ENCODE peak calls at places on chromosome 15, in five cellular contexts. W, J, K, N and I are unnamed samples.

GRCh38 chr15:69414702-69415161 is 583 bp downstream of the KIF23 start:
- DNase-seq in W (no peak), J (peak), K (no peak), N (peak), I (peak)

GRCh38 chr15:51229907-51230328 is 108.5 kb downstream of the CYP19A1 start:
- DNase-seq in W (no peak), J (peak), K (no peak), N (peak), I (peak)

GRCh38 chr15:32651229-32651837 is 9.8 kb downstream of the SCG5 start:
- DNase-seq in W (peak), J (peak), K (no peak), N (peak), I (peak)

GRCh38 chr15:99385865-99386264 is 134.6 kb downstream of the LRRC28 start:
- DNase-seq in W (no peak), J (peak), K (no peak), N (no peak), I (peak)

GRCh38 chr15:57654136-57654845 is 52.2 kb upstream of the POLR2M start:
- DNase-seq in W (no peak), J (peak), K (no peak), N (no peak), I (peak)

GRCh38 chr15:64693134-64693533 is 82.3 kb downstream of the RBPMS2 start:
- DNase-seq in W (no peak), J (peak), K (no peak), N (no peak), I (peak)

GRCh38 chr15:74178326-74179100 is 5.0 kb downstream of the ISLR start:
- DNase-seq in W (no peak), J (no peak), K (no peak), N (no peak), I (no peak)

GRCh38 chr15:74172751-74173544 is 562 bp upstream of the ISLR start:
- DNase-seq in W (no peak), J (peak), K (peak), N (no peak), I (peak)

GRCh38 chr15:65081758-65082157 is 5.2 kb downstream of the KBTBD13 start:
- DNase-seq in W (no peak), J (no peak), K (no peak), N (no peak), I (no peak)

GRCh38 chr15:58174709-58175108 is 36.5 kb downstream of the AQP9 start:
- DNase-seq in W (no peak), J (no peak), K (no peak), N (no peak), I (no peak)

GRCh38 chr15:57138260-57138895 is 219.9 kb downstream of the TCF12 start:
- DNase-seq in W (no peak), J (peak), K (no peak), N (peak), I (peak)

GRCh38 chr15:98547741-98548166 is 100.6 kb upstream of the IGF1R start:
- DNase-seq in W (no peak), J (peak), K (no peak), N (no peak), I (peak)

GRCh38 chr15:45378149-45378912 is at the start of gene GATM:
- DNase-seq in W (peak), J (peak), K (peak), N (no peak), I (peak)

GRCh38 chr15:27042646-27043045 is 71.7 kb downstream of the GABRG3 start:
- DNase-seq in W (no peak), J (no peak), K (no peak), N (no peak), I (no peak)

GRCh38 chr15:74983725-74984231 is 11.6 kb upstream of the SCAMP5 start:
- DNase-seq in W (no peak), J (peak), K (no peak), N (no peak), I (no peak)

GRCh38 chr15:48131324-48131723 is 10.5 kb downstream of the SLC24A5 start:
- DNase-seq in W (no peak), J (no peak), K (no peak), N (no peak), I (no peak)

GRCh38 chr15:49137861-49138260 is 17.5 kb downstream of the COPS2 start:
- DNase-seq in W (no peak), J (peak), K (no peak), N (no peak), I (peak)

GRCh38 chr15:56215769-56216168 is 27.9 kb downstream of the RFX7 start:
- DNase-seq in W (no peak), J (peak), K (no peak), N (no peak), I (peak)

GRCh38 chr15:73822998-73823397 is 50.4 kb upstream of the TBC1D21 start:
- DNase-seq in W (no peak), J (peak), K (no peak), N (no peak), I (peak)

GRCh38 chr15:53869044-53869805 is 109.0 kb upstream of the UNC13C start:
- DNase-seq in W (no peak), J (no peak), K (no peak), N (no peak), I (no peak)

GRCh38 chr15:62624541-62625399 is 417.8 kb upstream of the TPM1 start:
- DNase-seq in W (peak), J (peak), K (no peak), N (no peak), I (peak)

GRCh38 chr15:79702621-79703020 is 194.2 kb downstream of the MTHFS start:
- DNase-seq in W (no peak), J (no peak), K (no peak), N (no peak), I (no peak)

GRCh38 chr15:53611145-53611920 is 148.1 kb downstream of the WDR72 start:
- DNase-seq in W (no peak), J (no peak), K (no peak), N (no peak), I (peak)

GRCh38 chr15:69224383-69224782 is 63.9 kb downstream of the GLCE start:
- DNase-seq in W (peak), J (peak), K (no peak), N (no peak), I (peak)

GRCh38 chr15:72491768-72492167 is 17.6 kb downstream of the ARIH1 start:
- DNase-seq in W (no peak), J (peak), K (no peak), N (no peak), I (peak)

GRCh38 chr15:100101389-100102089 is 240.2 kb downstream of the ADAMTS17 start:
- DNase-seq in W (no peak), J (no peak), K (peak), N (no peak), I (no peak)

GRCh38 chr15:51097553-51098330 is 3.0 kb upstream of the TNFAIP8L3 start:
- DNase-seq in W (no peak), J (peak), K (no peak), N (no peak), I (peak)

GRCh38 chr15:60478633-60479360 is at the start of gene ICE2:
- DNase-seq in W (peak), J (peak), K (peak), N (peak), I (peak)
- TF ChIP-seq CTCF in W (no peak), J (no peak), K (peak), N (no peak), I (no peak)

GRCh38 chr15:89790661-89791060 is 14.5 kb downstream of the MESP2 start:
- DNase-seq in W (no peak), J (no peak), K (no peak), N (no peak), I (no peak)

GRCh38 chr15:89790206-89790605 is 14.1 kb downstream of the MESP2 start:
- DNase-seq in W (no peak), J (no peak), K (no peak), N (no peak), I (no peak)

GRCh38 chr15:89795996-89796395 is 18.7 kb downstream of the ANPEP start:
- DNase-seq in W (no peak), J (no peak), K (no peak), N (no peak), I (no peak)

GRCh38 chr15:89794627-89795241 is 18.6 kb downstream of the MESP2 start:
- DNase-seq in W (no peak), J (peak), K (no peak), N (no peak), I (peak)

GRCh38 chr15:89792106-89792805 is 16.1 kb downstream of the MESP2 start:
- DNase-seq in W (no peak), J (no peak), K (no peak), N (no peak), I (no peak)
- TF ChIP-seq CTCF in W (no peak), J (no peak), K (no peak), N (no peak), I (no peak)

GRCh38 chr15:40441012-40441735 is 421 bp downstream of the BAHD1 start:
- DNase-seq in W (no peak), J (no peak), K (no peak), N (peak), I (no peak)

GRCh38 chr15:40439461-40440299 is 1.1 kb upstream of the BAHD1 start:
- DNase-seq in W (no peak), J (peak), K (no peak), N (peak), I (peak)

GRCh38 chr15:40441736-40442531 is 1.2 kb downstream of the BAHD1 start:
- DNase-seq in W (no peak), J (no peak), K (no peak), N (peak), I (no peak)

GRCh38 chr15:40438712-40439111 is 2.0 kb upstream of the BAHD1 start:
- DNase-seq in W (no peak), J (no peak), K (no peak), N (no peak), I (no peak)

GRCh38 chr15:40440300-40441011 is at the start of gene BAHD1:
- DNase-seq in W (peak), J (peak), K (peak), N (peak), I (peak)
- TF ChIP-seq CTCF in W (peak), J (no peak), K (peak), N (no peak), I (no peak)

DNA sequence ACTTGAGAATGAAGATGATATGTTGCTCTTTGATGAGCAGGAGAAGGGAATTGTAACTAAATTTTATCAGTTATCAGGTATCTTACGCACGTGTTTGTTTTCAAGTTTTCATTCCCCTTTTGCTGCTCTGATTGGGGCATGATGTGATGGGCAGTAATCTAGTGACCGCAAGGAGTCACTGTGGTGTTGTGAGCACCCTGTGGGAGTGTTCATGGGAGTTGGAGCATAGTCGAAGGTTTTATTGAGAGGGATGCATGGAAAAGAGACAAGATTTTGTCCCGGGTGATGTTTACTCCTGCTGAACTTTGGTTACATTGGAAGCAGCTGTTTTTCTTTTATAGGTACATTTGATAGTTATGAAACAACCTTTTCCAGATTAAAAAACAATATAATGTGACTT is 2.1 kb downstream of the FAN1 start:
- DNase-seq in W (no peak), J (no peak), K (no peak), N (no peak), I (peak)
- TF ChIP-seq CTCF in W (no peak), J (peak), K (peak), N (no peak), I (peak)

GRCh38 chr15:94610069-94610863 is 378.9 kb downstream of the MCTP2 start:
- DNase-seq in W (no peak), J (no peak), K (no peak), N (no peak), I (no peak)
- TF ChIP-seq CTCF in W (no peak), J (no peak), K (no peak), N (no peak), I (no peak)

DNA sequence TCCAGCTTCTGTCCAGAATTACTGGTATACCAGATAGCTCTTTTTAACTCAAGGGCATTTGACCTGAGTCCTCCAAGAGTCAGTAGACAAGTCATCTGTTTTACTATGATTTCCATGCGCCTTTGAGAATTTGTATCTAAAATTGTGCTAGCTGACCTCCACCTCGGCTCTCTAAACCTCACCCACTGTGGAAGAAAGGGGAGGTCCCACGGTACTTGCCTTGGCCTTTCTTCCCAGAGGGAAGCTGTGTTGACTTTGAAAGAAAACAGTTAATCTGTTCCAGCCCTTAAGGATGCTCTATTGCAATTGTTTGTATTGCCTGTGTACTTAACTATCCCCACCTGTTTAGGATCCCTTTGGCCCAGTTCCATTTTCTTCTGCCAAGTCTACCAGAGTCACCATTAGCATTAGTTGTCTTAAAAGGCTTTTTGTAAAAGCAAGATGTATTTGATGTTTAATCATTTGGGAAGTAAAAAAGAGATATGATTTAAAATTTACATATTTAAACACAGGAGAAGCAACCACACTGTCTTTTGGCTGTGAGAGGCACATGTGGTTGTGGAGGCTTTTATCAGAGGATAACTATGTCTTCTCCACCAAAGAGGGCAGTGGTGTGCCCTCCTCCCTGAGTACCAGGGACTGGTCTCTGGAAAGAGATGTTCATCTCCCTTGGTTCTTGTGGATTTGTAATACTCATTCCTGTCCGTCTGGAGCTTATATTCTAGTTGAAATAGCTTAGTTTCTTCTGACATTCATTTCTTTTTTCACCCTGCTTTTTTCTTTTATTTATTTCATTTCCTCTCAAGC is 88.8 kb downstream of the CRTC3 start:
- DNase-seq in W (no peak), J (peak), K (no peak), N (no peak), I (peak)
- TF ChIP-seq CTCF in W (no peak), J (no peak), K (no peak), N (peak), I (peak)

DNA sequence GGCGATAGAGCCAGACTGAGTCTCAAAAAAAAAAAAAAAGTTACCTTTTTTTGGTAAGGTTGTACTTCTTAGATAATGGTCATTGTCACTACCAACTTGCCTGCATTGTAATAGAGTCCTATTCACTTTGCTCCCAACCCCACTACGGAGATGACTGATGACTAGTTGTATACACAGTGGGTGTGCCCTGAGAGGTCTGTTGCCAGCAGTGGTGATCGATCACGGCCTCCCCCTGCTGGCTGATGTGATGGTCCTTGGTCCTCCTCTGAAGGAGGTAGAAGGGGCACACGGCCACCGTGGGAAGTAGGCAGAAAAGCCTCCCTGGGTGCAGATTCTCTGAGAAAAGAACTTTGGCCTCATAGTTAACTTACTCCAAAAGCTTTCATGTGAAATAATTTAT is 10.7 kb downstream of the GCNT3 start:
- DNase-seq in W (no peak), J (peak), K (no peak), N (peak), I (peak)
- TF ChIP-seq CTCF in W (no peak), J (peak), K (peak), N (peak), I (peak)

GRCh38 chr15:91422704-91423254 is 322.7 kb downstream of the SV2B start:
- DNase-seq in W (no peak), J (no peak), K (no peak), N (no peak), I (no peak)

GRCh38 chr15:91420689-91421088 is 320.6 kb downstream of the SV2B start:
- DNase-seq in W (no peak), J (no peak), K (no peak), N (no peak), I (no peak)

GRCh38 chr15:91426412-91426811 is 326.4 kb downstream of the SV2B start:
- DNase-seq in W (no peak), J (no peak), K (no peak), N (no peak), I (no peak)

GRCh38 chr15:91429973-91430372 is 329.9 kb downstream of the SV2B start:
- DNase-seq in W (no peak), J (no peak), K (no peak), N (no peak), I (no peak)

DNA sequence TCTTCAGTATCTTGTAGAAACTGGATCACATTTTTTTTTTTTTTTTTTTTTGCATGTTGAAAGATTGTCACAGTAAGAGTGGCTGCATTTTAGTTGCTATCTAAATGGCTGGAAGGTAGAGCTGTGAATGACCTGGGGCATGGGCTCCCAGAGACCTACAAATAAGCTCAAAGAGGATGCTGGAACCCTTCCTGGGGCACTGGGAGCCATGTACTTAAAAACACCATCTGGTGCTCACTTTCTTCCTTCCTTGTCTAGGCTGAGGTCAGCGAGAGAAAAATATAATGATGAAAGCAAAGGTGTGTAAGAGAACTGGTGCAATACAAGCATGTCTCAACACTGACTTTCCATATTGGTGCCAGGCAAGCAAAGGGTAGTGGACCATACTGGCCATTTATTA is 323.9 kb downstream of the SV2B start:
- DNase-seq in W (no peak), J (no peak), K (no peak), N (no peak), I (no peak)
- TF ChIP-seq CTCF in W (no peak), J (no peak), K (no peak), N (no peak), I (no peak)

DNA sequence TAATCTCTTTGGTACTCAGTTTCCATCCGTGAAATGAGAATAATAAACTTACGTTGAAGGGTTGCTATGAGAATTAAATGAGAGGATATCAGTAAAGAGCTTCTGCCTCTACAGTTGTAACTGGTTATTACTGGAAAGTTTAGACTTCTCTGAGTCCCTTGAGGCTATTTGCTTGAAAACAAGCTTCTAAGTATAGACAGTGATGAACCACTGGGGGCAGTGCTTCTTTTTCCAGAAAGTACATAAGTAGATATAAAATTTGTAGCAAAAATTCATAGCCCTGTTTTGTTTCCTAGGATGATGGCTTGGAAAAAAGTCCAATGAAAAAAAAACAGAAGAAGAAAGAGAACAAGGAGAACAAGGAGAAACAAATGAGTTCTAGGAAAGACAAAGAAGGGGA is 87.1 kb downstream of the RGMA start:
- DNase-seq in W (no peak), J (peak), K (no peak), N (peak), I (peak)
- TF ChIP-seq CTCF in W (peak), J (no peak), K (peak), N (peak), I (no peak)

DNA sequence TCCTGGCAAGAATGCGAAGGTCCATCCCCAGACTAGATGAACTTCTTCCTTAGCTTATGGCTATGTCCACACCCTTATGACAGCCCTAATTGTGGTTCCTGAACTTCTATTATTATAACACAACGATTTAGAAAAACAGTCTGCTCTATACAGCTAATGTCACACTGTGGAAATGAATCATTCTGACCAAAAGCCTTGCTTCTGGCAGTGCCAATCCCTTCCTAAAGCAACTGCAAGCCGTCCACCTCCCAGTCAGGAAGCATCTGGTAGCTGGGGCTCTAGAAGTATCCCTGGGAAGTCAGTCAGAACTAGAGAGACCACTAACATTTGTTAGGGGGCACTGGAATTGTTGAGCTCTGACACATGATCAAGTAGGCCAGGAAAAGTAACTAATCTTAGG is 45.0 kb downstream of the MYO5A start:
- DNase-seq in W (no peak), J (peak), K (no peak), N (no peak), I (peak)
- TF ChIP-seq CTCF in W (no peak), J (no peak), K (no peak), N (no peak), I (no peak)